ENCODE peak calls at places on chromosomes 4 and X, in four cellular contexts. J is HepG2, I is H1, A is GM12878. N is an unnamed sample.

GRCh38 chrX:17242470-17242869 is 132.5 kb upstream of the NHS start:
- DNase-seq in J (peak; percentile 10), I (peak; percentile 1), A (no peak), N (peak; percentile 33)

GRCh38 chr4:147707892-147708672 is 23.8 kb upstream of the ARHGAP10 start:
- DNase-seq in J (peak; percentile 19), I (no peak), A (no peak), N (peak; percentile 40)

GRCh38 chrX:139766545-139766983 is 58.6 kb upstream of the MCF2 start:
- DNase-seq in J (no peak), I (no peak), A (peak; percentile 8), N (no peak)

GRCh38 chrX:66030505-66031317 is 9.2 kb downstream of the VSIG4 start:
- DNase-seq in J (peak; percentile 0), I (no peak), A (no peak), N (peak; percentile 41)

GRCh38 chrX:115191490-115192243 is 2.5 kb downstream of the RBMXL3 start:
- DNase-seq in J (no peak), I (no peak), A (no peak), N (no peak)

GRCh38 chr4:46931981-46932380 is 22.9 kb upstream of the COX7B2 start:
- DNase-seq in J (peak; percentile 3), I (no peak), A (peak; percentile 2), N (no peak)

GRCh38 chr4:111066001-111066400 is 443.1 kb upstream of the PITX2 start:
- DNase-seq in J (no peak), I (no peak), A (no peak), N (no peak)

GRCh38 chrX:50952406-50952805 is 41.9 kb downstream of the BMP15 start:
- DNase-seq in J (no peak), I (no peak), A (no peak), N (no peak)

GRCh38 chr4:183838987-183839712 is 66.0 kb upstream of the STOX2 start:
- DNase-seq in J (no peak), I (no peak), A (no peak), N (no peak)

GRCh38 chr4:8557151-8558076 is 22.8 kb upstream of the GPR78 start:
- DNase-seq in J (no peak), I (no peak), A (no peak), N (no peak)

GRCh38 chr4:42172921-42173320 is 20.5 kb upstream of the BEND4 start:
- DNase-seq in J (no peak), I (no peak), A (no peak), N (no peak)

GRCh38 chrX:120790118-120790517 is 85.5 kb downstream of the CT47B1 start:
- DNase-seq in J (peak; percentile 40), I (no peak), A (peak; percentile 47), N (peak; percentile 63)

GRCh38 chrX:12360991-12361598 is 222.8 kb downstream of the FRMPD4 start:
- DNase-seq in J (no peak), I (no peak), A (no peak), N (no peak)

GRCh38 chr4:152462047-152462446 is 73.8 kb downstream of the FBXW7 start:
- DNase-seq in J (peak; percentile 26), I (no peak), A (peak; percentile 64), N (no peak)

GRCh38 chr4:1720163-1720983 is 750 bp downstream of the TMEM129 start:
- DNase-seq in J (no peak), I (no peak), A (no peak), N (peak; percentile 52)

GRCh38 chrX:137916090-137916746 is 350.3 kb downstream of the ZIC3 start:
- DNase-seq in J (no peak), I (no peak), A (no peak), N (peak; percentile 23)

GRCh38 chrX:137915466-137915865 is 349.5 kb downstream of the ZIC3 start:
- DNase-seq in J (no peak), I (no peak), A (no peak), N (no peak)
- TF ChIP-seq SRF in J (no peak), I (no peak), A (no peak), N (no peak)

DNA sequence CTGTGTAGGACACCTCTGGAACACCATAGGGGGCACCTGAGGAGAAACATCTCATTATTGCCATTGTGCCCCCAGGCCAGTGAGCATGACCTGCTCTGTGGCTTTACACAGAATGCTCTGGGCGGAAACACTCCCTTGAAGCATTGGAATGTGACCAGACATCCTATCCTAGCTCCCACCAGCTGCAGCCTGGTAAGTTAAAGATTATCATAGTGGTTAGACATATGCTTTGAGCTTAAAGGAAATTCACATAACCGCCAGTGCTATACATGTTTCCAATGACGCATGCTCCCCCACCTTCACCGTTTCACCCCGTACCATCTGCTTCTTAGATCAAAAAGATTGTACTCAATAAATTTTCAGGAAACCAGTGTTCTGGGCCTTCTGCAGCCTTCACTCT is 217.7 kb upstream of the CENPE start:
- DNase-seq in J (no peak), I (no peak), A (no peak), N (no peak)
- TF ChIP-seq CHD2 in J (no peak), I (no peak), A (no peak), N (no peak)

DNA sequence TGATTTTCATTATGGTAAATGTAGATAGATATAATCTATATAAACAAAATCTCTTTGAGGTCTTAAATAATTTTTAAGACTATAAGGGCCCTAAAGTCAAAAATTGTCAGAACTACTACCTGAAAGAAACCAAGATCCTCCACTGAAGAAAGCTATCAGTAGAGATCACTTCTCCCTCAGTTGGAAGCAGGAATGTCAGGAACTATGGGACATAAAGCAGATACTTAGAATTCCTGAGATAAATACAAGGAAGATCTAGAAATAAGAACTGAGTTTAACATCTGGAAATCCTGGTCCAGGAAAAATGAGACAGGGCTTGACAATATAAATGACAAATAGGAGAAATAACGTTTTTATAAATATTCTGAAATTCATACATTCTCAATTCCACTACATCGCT is 97.2 kb downstream of the ADAMTS3 start:
- DNase-seq in J (no peak), I (no peak), A (no peak), N (no peak)
- TF ChIP-seq SRF in J (no peak), I (no peak), A (no peak), N (no peak)

DNA sequence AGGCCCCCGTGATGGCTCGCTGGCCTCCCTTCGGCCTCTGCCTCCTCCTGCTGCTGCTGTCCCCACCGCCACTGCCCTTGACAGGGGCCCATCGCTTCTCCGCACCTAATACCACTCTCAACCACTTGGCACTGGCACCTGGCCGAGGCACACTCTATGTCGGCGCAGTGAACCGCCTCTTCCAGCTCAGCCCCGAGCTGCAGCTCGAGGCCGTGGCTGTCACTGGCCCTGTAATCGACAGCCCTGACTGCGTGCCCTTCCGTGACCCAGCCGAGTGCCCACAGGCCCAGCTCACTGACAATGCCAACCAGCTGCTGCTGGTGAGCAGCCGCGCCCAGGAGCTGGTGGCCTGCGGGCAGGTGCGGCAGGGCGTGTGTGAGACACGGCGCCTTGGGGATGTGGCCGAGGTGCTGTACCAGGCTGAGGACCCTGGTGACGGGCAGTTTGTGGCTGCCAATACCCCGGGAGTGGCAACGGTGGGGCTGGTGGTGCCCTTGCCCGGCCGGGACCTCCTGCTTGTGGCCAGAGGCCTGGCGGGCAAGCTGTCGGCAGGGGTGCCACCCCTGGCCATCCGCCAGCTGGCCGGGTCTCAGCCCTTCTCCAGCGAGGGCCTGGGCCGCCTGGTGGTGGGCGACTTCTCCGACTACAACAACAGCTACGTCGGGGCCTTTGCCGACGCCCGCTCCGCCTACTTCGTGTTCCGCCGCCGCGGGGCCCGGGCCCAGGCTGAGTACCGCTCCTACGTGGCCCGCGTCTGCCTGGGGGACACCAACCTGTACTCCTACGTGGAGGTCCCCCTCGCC is 3.0 kb downstream of the PLXNB3 start:
- DNase-seq in J (no peak), I (no peak), A (no peak), N (no peak)
- TF ChIP-seq CHD2 in J (no peak), I (no peak), A (no peak), N (no peak)

GRCh38 chr4:22695917-22696316 is 3.2 kb downstream of the GBA3 start:
- DNase-seq in J (no peak), I (no peak), A (no peak), N (no peak)

GRCh38 chr4:22692736-22693135 is at the start of gene GBA3:
- DNase-seq in J (no peak), I (no peak), A (no peak), N (no peak)

GRCh38 chr4:22689428-22689827 is 3.3 kb upstream of the GBA3 start:
- DNase-seq in J (no peak), I (no peak), A (no peak), N (no peak)

DNA sequence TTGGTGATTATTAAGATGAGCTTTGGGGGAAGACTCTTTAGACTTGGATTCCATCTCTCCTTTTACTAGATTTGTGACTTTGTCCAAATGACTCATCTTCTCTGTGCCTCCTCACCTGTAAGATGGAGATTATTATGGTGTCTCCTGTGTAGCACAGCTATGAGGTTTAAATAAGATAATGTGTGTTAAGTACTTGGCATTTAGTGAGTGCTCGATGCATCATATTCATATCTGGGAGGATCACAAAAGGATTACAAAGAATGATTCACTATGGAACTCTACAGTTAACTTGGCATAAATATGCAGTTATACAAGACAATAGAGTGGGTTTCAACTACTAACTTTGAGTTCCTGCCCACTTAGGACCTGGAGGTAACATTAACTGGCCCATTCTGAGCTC is 2.3 kb downstream of the GBA3 start:
- DNase-seq in J (no peak), I (no peak), A (no peak), N (no peak)
- TF ChIP-seq SRF in J (no peak), I (no peak), A (no peak), N (no peak)

N was measured in K562.